ENCODE peak calls at places on chromosome 14, in five cellular contexts. One of them, this sample, is unnamed.

GRCh38 chr14:103819503-103820307 is 27.7 kb downstream of the PPP1R13B start:
- DNase-seq in COR-L47: peak
- DNase-seq in lung microvascular endothelial cell: peak
- DNase-seq in testis: peak
- DNase-seq in AG09319: peak
- DNase-seq in this sample: no peak

GRCh38 chr14:58731465-58732330 is 93.9 kb downstream of the DACT1 start:
- DNase-seq in testis: no peak
- DNase-seq in AG09319: peak
- DNase-seq in lung microvascular endothelial cell: peak
- DNase-seq in COR-L47: no peak
- DNase-seq in this sample: peak

GRCh38 chr14:53180272-53181221 is 27.4 kb upstream of the DDHD1 start:
- DNase-seq in lung microvascular endothelial cell: no peak
- DNase-seq in COR-L47: no peak
- DNase-seq in testis: no peak
- DNase-seq in AG09319: no peak
- DNase-seq in this sample: no peak

GRCh38 chr14:22668417-22668816 is 24.3 kb upstream of the OR6J1 start:
- DNase-seq in testis: no peak
- DNase-seq in lung microvascular endothelial cell: no peak
- DNase-seq in COR-L47: no peak
- DNase-seq in AG09319: no peak
- DNase-seq in this sample: no peak

GRCh38 chr14:59126714-59127436 is 61.6 kb upstream of the DAAM1 start:
- DNase-seq in COR-L47: peak
- DNase-seq in AG09319: peak
- DNase-seq in testis: peak
- DNase-seq in lung microvascular endothelial cell: peak
- DNase-seq in this sample: peak

GRCh38 chr14:33812181-33812580 is 138.7 kb downstream of the EGLN3 start:
- DNase-seq in COR-L47: no peak
- DNase-seq in testis: no peak
- DNase-seq in AG09319: no peak
- DNase-seq in lung microvascular endothelial cell: no peak
- DNase-seq in this sample: no peak

GRCh38 chr14:100434033-100434601 is 111.0 kb downstream of the SLC25A47 start:
- DNase-seq in AG09319: no peak
- DNase-seq in lung microvascular endothelial cell: no peak
- DNase-seq in testis: no peak
- DNase-seq in COR-L47: no peak
- DNase-seq in this sample: no peak

GRCh38 chr14:85471156-85471555 is 58.8 kb upstream of the FLRT2 start:
- DNase-seq in COR-L47: no peak
- DNase-seq in testis: no peak
- DNase-seq in AG09319: peak
- DNase-seq in lung microvascular endothelial cell: no peak
- DNase-seq in this sample: no peak

GRCh38 chr14:61080591-61081010 is 99.6 kb downstream of the SLC38A6 start:
- DNase-seq in COR-L47: no peak
- DNase-seq in AG09319: peak
- DNase-seq in testis: no peak
- DNase-seq in lung microvascular endothelial cell: no peak
- DNase-seq in this sample: no peak

GRCh38 chr14:79658224-79658623 is 553.1 kb downstream of the DIO2 start:
- DNase-seq in AG09319: no peak
- DNase-seq in COR-L47: no peak
- DNase-seq in testis: no peak
- DNase-seq in lung microvascular endothelial cell: no peak
- DNase-seq in this sample: no peak

GRCh38 chr14:53354331-53354730 is 201.2 kb upstream of the DDHD1 start:
- DNase-seq in testis: no peak
- DNase-seq in COR-L47: no peak
- DNase-seq in AG09319: no peak
- DNase-seq in lung microvascular endothelial cell: no peak
- DNase-seq in this sample: no peak

GRCh38 chr14:78022059-78022458 is 148.1 kb upstream of the NRXN3 start:
- DNase-seq in COR-L47: peak
- DNase-seq in lung microvascular endothelial cell: peak
- DNase-seq in AG09319: no peak
- DNase-seq in testis: peak
- DNase-seq in this sample: no peak

GRCh38 chr14:92437729-92438280 is 75.8 kb upstream of the RIN3 start:
- DNase-seq in COR-L47: no peak
- DNase-seq in testis: no peak
- DNase-seq in lung microvascular endothelial cell: no peak
- DNase-seq in AG09319: no peak
- DNase-seq in this sample: no peak

GRCh38 chr14:96905825-96906224 is 108.6 kb downstream of the VRK1 start:
- DNase-seq in testis: no peak
- DNase-seq in COR-L47: no peak
- DNase-seq in AG09319: peak
- DNase-seq in lung microvascular endothelial cell: no peak
- DNase-seq in this sample: no peak

GRCh38 chr14:78170203-78170602 is at the start of gene NRXN3:
- DNase-seq in testis: peak
- DNase-seq in lung microvascular endothelial cell: no peak
- DNase-seq in AG09319: no peak
- DNase-seq in COR-L47: peak
- DNase-seq in this sample: no peak

GRCh38 chr14:23550827-23551265 is 719 bp downstream of the ZFHX2 start:
- DNase-seq in lung microvascular endothelial cell: no peak
- DNase-seq in testis: no peak
- DNase-seq in AG09319: no peak
- DNase-seq in COR-L47: no peak
- DNase-seq in this sample: no peak

GRCh38 chr14:91754185-91754584 is 22.3 kb upstream of the CATSPERB start:
- DNase-seq in lung microvascular endothelial cell: peak
- DNase-seq in AG09319: no peak
- DNase-seq in COR-L47: no peak
- DNase-seq in testis: no peak
- DNase-seq in this sample: no peak

This sample was measured in smooth muscle cell of the brain vasculature.